ENCODE peak calls at places on chromosomes 13 and 19, in four cellular contexts. W, P, Y and M are unnamed samples.

GRCh38 chr13:76754414-76754813 is 131.8 kb downstream of the KCTD12 start:
- DNase-seq in W (peak; percentile 93), P (peak; percentile 57), Y (peak; percentile 31), M (no peak)

GRCh38 chr13:44306401-44307192 is 67.0 kb upstream of the SERP2 start:
- DNase-seq in W (peak; percentile 97), P (peak; percentile 92), Y (peak; percentile 78), M (peak; percentile 32)

GRCh38 chr19:3149526-3150505 is 14.0 kb downstream of the GNA15 start:
- DNase-seq in W (no peak), P (no peak), Y (no peak), M (no peak)

GRCh38 chr13:49540552-49540951 is 44.8 kb downstream of the PHF11 start:
- DNase-seq in W (peak; percentile 39), P (peak; percentile 30), Y (peak; percentile 41), M (peak; percentile 22)

GRCh38 chr13:98385591-98385990 is 191.3 kb downstream of the STK24 start:
- DNase-seq in W (no peak), P (no peak), Y (no peak), M (no peak)

GRCh38 chr19:50457300-50457699 is 19.0 kb upstream of the EMC10 start:
- DNase-seq in W (no peak), P (no peak), Y (no peak), M (no peak)

GRCh38 chr13:94169783-94170513 is 309.5 kb downstream of the DCT start:
- DNase-seq in W (peak; percentile 46), P (no peak), Y (peak; percentile 54), M (no peak)

GRCh38 chr13:49869514-49869913 is 66.6 kb downstream of the SPRYD7 start:
- DNase-seq in W (peak; percentile 57), P (no peak), Y (peak; percentile 10), M (no peak)

GRCh38 chr19:47369923-47370625 is 21.0 kb downstream of the DHX34 start:
- DNase-seq in W (peak; percentile 57), P (peak; percentile 48), Y (peak; percentile 73), M (no peak)

GRCh38 chr19:8611890-8612806 is 1.6 kb upstream of the ADAMTS10 start:
- DNase-seq in W (peak; percentile 84), P (peak; percentile 45), Y (no peak), M (no peak)

GRCh38 chr13:59679239-59679638 is 484.5 kb downstream of the DIAPH3 start:
- DNase-seq in W (no peak), P (no peak), Y (no peak), M (no peak)

GRCh38 chr13:41291246-41291645 is 19.8 kb upstream of the NAA16 start:
- DNase-seq in W (no peak), P (no peak), Y (no peak), M (no peak)

GRCh38 chr13:100108913-100109507 is 20.1 kb downstream of the PCCA start:
- DNase-seq in W (peak; percentile 37), P (no peak), Y (no peak), M (peak; percentile 13)

GRCh38 chr19:1455002-1455335 is 5.0 kb downstream of the APC2 start:
- DNase-seq in W (no peak), P (no peak), Y (no peak), M (no peak)

GRCh38 chr19:20162821-20163220 is 4.2 kb upstream of the ZNF486 start:
- DNase-seq in W (no peak), P (no peak), Y (no peak), M (no peak)

GRCh38 chr19:44653343-44653742 is 9.6 kb downstream of the PVR start:
- DNase-seq in W (no peak), P (no peak), Y (no peak), M (no peak)

GRCh38 chr19:10961763-10962536 is 1.1 kb downstream of the SMARCA4 start:
- DNase-seq in W (no peak), P (no peak), Y (no peak), M (peak; percentile 24)

GRCh38 chr13:30718661-30719520 is 16.5 kb upstream of the ALOX5AP start:
- DNase-seq in W (peak; percentile 54), P (peak; percentile 82), Y (peak; percentile 71), M (peak; percentile 86)

GRCh38 chr13:105612541-105612940 is 922.9 kb downstream of the EFNB2 start:
- DNase-seq in W (no peak), P (no peak), Y (no peak), M (no peak)

GRCh38 chr13:73129023-73129422 is 70.2 kb downstream of the KLF5 start:
- DNase-seq in W (no peak), P (no peak), Y (no peak), M (no peak)

GRCh38 chr19:48171584-48172170 is 1.2 kb downstream of the ZSWIM9 start:
- DNase-seq in W (no peak), P (no peak), Y (no peak), M (no peak)

GRCh38 chr13:48161530-48162179 is 66.8 kb upstream of the MED4 start:
- DNase-seq in W (no peak), P (no peak), Y (no peak), M (no peak)

GRCh38 chr19:45975296-45975695 is 1.6 kb upstream of the NOVA2 start:
- DNase-seq in W (no peak), P (no peak), Y (no peak), M (no peak)

GRCh38 chr19:38395381-38396127 is 7.1 kb downstream of the SPRED3 start:
- DNase-seq in W (no peak), P (no peak), Y (no peak), M (no peak)

GRCh38 chr19:4609878-4610511 is 29.3 kb upstream of the TNFAIP8L1 start:
- DNase-seq in W (no peak), P (no peak), Y (no peak), M (no peak)

GRCh38 chr19:49746206-49746958 is 16.7 kb downstream of the TSKS start:
- DNase-seq in W (peak; percentile 39), P (no peak), Y (no peak), M (no peak)

GRCh38 chr13:32894589-32895001 is 121.6 kb upstream of the KL start:
- DNase-seq in W (peak; percentile 63), P (no peak), Y (peak; percentile 65), M (no peak)

GRCh38 chr19:4210166-4210731 is 19.1 kb upstream of the EBI3 start:
- DNase-seq in W (no peak), P (no peak), Y (no peak), M (no peak)

GRCh38 chr13:20995245-20995829 is 66.0 kb downstream of the LATS2 start:
- DNase-seq in W (no peak), P (no peak), Y (no peak), M (no peak)

GRCh38 chr19:46898731-46899130 is 37.9 kb downstream of the ARHGAP35 start:
- DNase-seq in W (peak; percentile 75), P (no peak), Y (no peak), M (no peak)

GRCh38 chr19:54448037-54448773 is 794 bp upstream of the LENG8 start:
- DNase-seq in W (peak; percentile 74), P (no peak), Y (peak; percentile 52), M (peak; percentile 59)

GRCh38 chr19:12721656-12722565 is 1.8 kb downstream of the TNPO2 start:
- DNase-seq in W (peak; percentile 90), P (no peak), Y (peak; percentile 74), M (peak; percentile 47)

GRCh38 chr19:33828266-33829075 is 31.8 kb downstream of the KCTD15 start:
- DNase-seq in W (no peak), P (no peak), Y (no peak), M (no peak)

GRCh38 chr19:2027361-2027760 is 11.8 kb upstream of the BTBD2 start:
- DNase-seq in W (peak; percentile 87), P (no peak), Y (peak; percentile 93), M (no peak)

GRCh38 chr19:32744555-32745325 is 25.2 kb downstream of the TDRD12 start:
- DNase-seq in W (no peak), P (no peak), Y (no peak), M (no peak)

GRCh38 chr13:23599083-23599925 is 29.1 kb downstream of the TNFRSF19 start:
- DNase-seq in W (no peak), P (no peak), Y (no peak), M (peak; percentile 81)

GRCh38 chr19:31962565-31962996 is 382.8 kb upstream of the ZNF507 start:
- DNase-seq in W (no peak), P (no peak), Y (no peak), M (no peak)

GRCh38 chr19:46659151-46660007 is 1.6 kb downstream of the DACT3 start:
- DNase-seq in W (no peak), P (no peak), Y (no peak), M (no peak)

GRCh38 chr19:39205449-39205764 is 1.3 kb upstream of the SYCN start:
- DNase-seq in W (no peak), P (no peak), Y (no peak), M (no peak)

GRCh38 chr13:75818181-75819110 is 182.3 kb downstream of the LMO7 start:
- DNase-seq in W (no peak), P (no peak), Y (no peak), M (no peak)